ENCODE peak calls at places on chromosome X, in eight cellular contexts. C is mesothelial cell of epicardium; H is CD8-positive, alpha-beta T cell; F is adrenal gland; X is endothelial cell of umbilical vein; V is WTC11; Q is GM13977; G is endodermal cell. W is an unnamed sample.

GRCh38 chrX:46838974-46839480 is 2.2 kb downstream of the RP2 start:
- DNase-seq in C (no peak), H (no peak), F (no peak), X (no peak), V (no peak), Q (no peak), G (no peak), W (peak; percentile 39)

GRCh38 chrX:580020-580419 is 50.6 kb upstream of the SHOX start:
- DNase-seq in C (no peak), H (no peak), F (no peak), X (no peak), V (no peak), Q (no peak), G (no peak), W (no peak)

GRCh38 chrX:15646543-15646942 is 18.1 kb downstream of the CLTRN start:
- DNase-seq in C (no peak), H (no peak), F (no peak), X (no peak), V (no peak), Q (no peak), G (no peak), W (no peak)

GRCh38 chrX:155086202-155086840 is 15.0 kb downstream of the BRCC3 start:
- DNase-seq in C (no peak), H (peak; percentile 28), F (no peak), X (no peak), V (peak; percentile 69), Q (no peak), G (peak; percentile 85), W (no peak)

GRCh38 chrX:140712413-140713173 is 3.0 kb downstream of the LINC00632 start:
- DNase-seq in C (peak; percentile 82), H (peak; percentile 0), F (peak; percentile 23), X (no peak), V (peak; percentile 60), Q (no peak), G (peak; percentile 84), W (peak; percentile 1)

GRCh38 chrX:18598413-18598812 is 73.5 kb downstream of the RS1 start:
- DNase-seq in C (no peak), H (no peak), F (no peak), X (no peak), V (no peak), Q (no peak), G (no peak), W (no peak)

GRCh38 chrX:76064825-76065224 is 108.0 kb upstream of the PBDC1 start:
- DNase-seq in C (no peak), H (no peak), F (no peak), X (no peak), V (no peak), Q (no peak), G (no peak), W (no peak)

GRCh38 chrX:13088155-13088485 is 43.7 kb upstream of the FAM9C start:
- DNase-seq in C (no peak), H (no peak), F (no peak), X (no peak), V (no peak), Q (no peak), G (no peak), W (no peak)

GRCh38 chrX:20063716-20064351 is 52.9 kb downstream of the MAP7D2 start:
- DNase-seq in C (no peak), H (no peak), F (no peak), X (no peak), V (peak; percentile 20), Q (no peak), G (peak; percentile 66), W (no peak)

GRCh38 chrX:12360991-12361598 is 222.8 kb downstream of the FRMPD4 start:
- DNase-seq in C (no peak), H (no peak), F (no peak), X (peak; percentile 6), V (no peak), Q (no peak), G (no peak), W (peak; percentile 26)

GRCh38 chrX:40266490-40267333 is 169.0 kb upstream of the BCOR start:
- DNase-seq in C (peak; percentile 36), H (peak; percentile 37), F (peak; percentile 72), X (peak; percentile 45), V (peak; percentile 66), Q (peak; percentile 59), G (peak; percentile 94), W (peak; percentile 46)

GRCh38 chrX:16175329-16175728 is 8.0 kb downstream of the MAGEB17 start:
- DNase-seq in C (no peak), H (no peak), F (no peak), X (no peak), V (no peak), Q (no peak), G (peak; percentile 36), W (no peak)

GRCh38 chrX:15781964-15782711 is 8.1 kb upstream of the ZRSR2 start:
- DNase-seq in C (no peak), H (no peak), F (no peak), X (no peak), V (no peak), Q (peak; percentile 59), G (no peak), W (no peak)

GRCh38 chrX:113966791-113967190 is 617.1 kb upstream of the HTR2C start:
- DNase-seq in C (no peak), H (no peak), F (no peak), X (no peak), V (no peak), Q (no peak), G (no peak), W (no peak)

GRCh38 chrX:109283870-109284269 is 198.0 kb downstream of the GUCY2F start:
- DNase-seq in C (no peak), H (no peak), F (no peak), X (no peak), V (no peak), Q (no peak), G (no peak), W (no peak)

GRCh38 chrX:122857734-122858133 is 326.3 kb upstream of the GRIA3 start:
- DNase-seq in C (no peak), H (no peak), F (no peak), X (no peak), V (no peak), Q (no peak), G (no peak), W (no peak)

GRCh38 chrX:42567268-42567667 is 210.7 kb downstream of the PPP1R2C start:
- DNase-seq in C (no peak), H (no peak), F (no peak), X (no peak), V (no peak), Q (no peak), G (no peak), W (no peak)

GRCh38 chrX:118685393-118685792 is 42.0 kb upstream of the IL13RA1 start:
- DNase-seq in C (no peak), H (no peak), F (no peak), X (no peak), V (no peak), Q (no peak), G (no peak), W (no peak)

GRCh38 chrX:11530621-11531020 is 135.1 kb downstream of the ARHGAP6 start:
- DNase-seq in C (no peak), H (no peak), F (no peak), X (no peak), V (no peak), Q (no peak), G (no peak), W (no peak)

DNA sequence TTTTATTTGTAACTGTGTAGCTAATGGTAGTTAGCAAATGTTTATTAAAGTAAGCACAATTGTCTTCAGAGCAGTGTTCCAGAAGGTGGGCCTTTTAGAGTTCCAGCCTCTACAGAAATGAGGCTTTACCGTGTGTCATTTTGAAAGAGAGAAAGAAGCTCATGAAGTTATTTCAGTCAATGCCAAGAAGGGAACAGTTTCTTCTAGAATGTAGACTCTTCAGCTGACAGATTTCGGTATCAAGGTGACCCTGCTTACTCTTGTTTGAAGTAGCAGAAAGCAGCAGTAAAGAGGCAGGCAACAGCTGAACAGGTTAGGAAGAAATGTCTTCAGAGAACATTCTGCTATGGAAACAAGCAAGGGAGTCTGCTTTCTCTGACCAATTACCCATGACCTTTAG is 93.6 kb downstream of the TASL start:
- DNase-seq in C (no peak), H (no peak), F (no peak), X (no peak), V (no peak), Q (peak; percentile 7), G (no peak), W (no peak)
- TF ChIP-seq CTCF in C (no peak), H (no peak), F (no peak), X (no peak), V (no peak), Q (no peak), G (no peak), W (no peak)

DNA sequence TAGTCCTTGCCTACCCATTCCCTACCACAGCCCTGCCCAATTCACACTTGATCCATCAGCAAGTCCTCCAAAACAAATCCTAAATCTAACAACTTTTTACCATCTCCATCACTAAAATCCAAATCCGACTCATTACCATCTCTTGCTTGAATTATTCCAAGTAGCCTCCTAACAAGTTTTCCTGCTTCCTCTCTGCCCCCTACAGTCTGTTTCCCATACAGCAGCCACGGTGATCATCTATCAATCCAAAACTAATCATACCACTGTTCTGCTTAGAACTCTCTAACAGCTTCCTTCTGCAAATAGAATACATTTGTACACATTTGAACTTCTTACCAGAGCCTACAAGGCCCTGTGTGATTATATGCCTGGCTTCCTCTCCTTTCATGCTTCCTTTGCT is 133.0 kb downstream of the SHROOM4 start:
- DNase-seq in C (no peak), H (no peak), F (no peak), X (peak; percentile 63), V (peak; percentile 18), Q (no peak), G (peak; percentile 75), W (no peak)
- TF ChIP-seq CTCF in C (peak; percentile 12), H (no peak), F (peak; percentile 23), X (peak; percentile 54), V (peak; percentile 23), Q (no peak), G (peak; percentile 78), W (no peak)

GRCh38 chrX:133297284-133297683 is 79.1 kb upstream of the TFDP3 start:
- DNase-seq in C (no peak), H (no peak), F (no peak), X (no peak), V (no peak), Q (no peak), G (no peak), W (no peak)
- TF ChIP-seq CTCF in C (no peak), H (no peak), F (no peak), X (no peak), V (no peak), Q (no peak), G (no peak), W (no peak)

GRCh38 chrX:97030463-97030862 is 146.8 kb downstream of the RPA4 start:
- DNase-seq in C (no peak), H (no peak), F (no peak), X (no peak), V (no peak), Q (peak; percentile 8), G (no peak), W (no peak)

GRCh38 chrX:97021680-97022079 is 138.0 kb downstream of the RPA4 start:
- DNase-seq in C (no peak), H (no peak), F (no peak), X (peak; percentile 68), V (no peak), Q (no peak), G (no peak), W (peak; percentile 4)

GRCh38 chrX:97027384-97027922 is 143.7 kb downstream of the RPA4 start:
- DNase-seq in C (no peak), H (no peak), F (no peak), X (no peak), V (no peak), Q (no peak), G (no peak), W (no peak)

GRCh38 chrX:97030947-97031346 is 147.2 kb downstream of the RPA4 start:
- DNase-seq in C (no peak), H (no peak), F (no peak), X (no peak), V (no peak), Q (no peak), G (no peak), W (no peak)

GRCh38 chrX:97026406-97026805 is 142.7 kb downstream of the RPA4 start:
- DNase-seq in C (no peak), H (no peak), F (no peak), X (peak; percentile 49), V (no peak), Q (no peak), G (no peak), W (peak; percentile 0)
- TF ChIP-seq CTCF in C (no peak), H (no peak), F (peak; percentile 20), X (no peak), V (no peak), Q (peak; percentile 18), G (peak; percentile 72), W (peak; percentile 35)

W was measured in HFFc6.